ENCODE peak calls at places on chromosomes 6 and 20, in eight cellular contexts. H is tibial artery, D is T follicular helper cell, U is BJ, Z is cardiac fibroblast, V is activated T-cell treated with anti-CD3 and anti-CD28 coated beads for 24 hours, R is HT-29, Y is sciatic nerve. M is an unnamed sample.

GRCh38 chr6:46998436-46999017 is 43.6 kb downstream of the ADGRF1 start:
- DNase-seq in Y (no peak), R (no peak), Z (no peak), H (no peak), U (no peak), V (no peak), D (no peak), M (peak)

GRCh38 chr20:17197041-17197440 is 29.8 kb upstream of the PCSK2 start:
- DNase-seq in Z (no peak), V (no peak), D (no peak), U (no peak), Y (no peak), R (no peak), H (no peak), M (no peak)

GRCh38 chr6:165811512-165811911 is 148.5 kb upstream of the PDE10A start:
- DNase-seq in Y (no peak), U (no peak), Z (no peak), R (no peak), D (no peak), H (no peak), V (no peak), M (no peak)

GRCh38 chr6:158027590-158028285 is 46.1 kb downstream of the SYNJ2 start:
- DNase-seq in V (no peak), Z (no peak), H (peak), R (no peak), U (no peak), Y (no peak), D (no peak), M (no peak)

GRCh38 chr6:33206027-33206863 is 1.8 kb downstream of the HSD17B8 start:
- DNase-seq in R (no peak), U (no peak), H (no peak), Z (no peak), Y (no peak), D (no peak), V (no peak), M (no peak)

GRCh38 chr20:12270863-12271262 is 353.2 kb downstream of the BTBD3 start:
- DNase-seq in Z (no peak), V (no peak), D (no peak), R (no peak), Y (no peak), H (no peak), U (no peak), M (no peak)

GRCh38 chr6:151784441-151785214 is 22.9 kb upstream of the ESR1 start:
- DNase-seq in Z (no peak), D (no peak), H (no peak), U (no peak), R (no peak), Y (no peak), V (no peak), M (no peak)

GRCh38 chr6:125598422-125598821 is 151.0 kb upstream of the HEY2 start:
- DNase-seq in D (no peak), Z (peak), R (peak), U (no peak), Y (no peak), H (peak), V (no peak), M (peak)

GRCh38 chr20:44734938-44735337 is 10.7 kb upstream of the KCNK15 start:
- DNase-seq in Z (peak), R (peak), V (no peak), Y (no peak), U (no peak), D (no peak), H (no peak), M (peak)

GRCh38 chr6:28488916-28489365 is 26.7 kb downstream of the GPX6 start:
- DNase-seq in Z (peak), R (peak), V (peak), Y (no peak), U (no peak), H (no peak), D (no peak), M (peak)

GRCh38 chr20:11267131-11267761 is 593.4 kb upstream of the JAG1 start:
- DNase-seq in Z (peak), R (peak), H (peak), Y (no peak), D (no peak), U (peak), V (no peak), M (peak)

GRCh38 chr6:137588472-137588871 is 94.3 kb upstream of the OLIG3 start:
- DNase-seq in Y (no peak), H (no peak), V (no peak), R (peak), D (no peak), U (no peak), Z (no peak), M (no peak)

GRCh38 chr20:1494436-1494835 is 3.2 kb upstream of the SIRPB2 start:
- DNase-seq in Y (no peak), H (no peak), U (no peak), V (no peak), R (no peak), D (no peak), Z (no peak), M (no peak)

GRCh38 chr6:164532546-164533362 is 776.7 kb downstream of the C6orf118 start:
- DNase-seq in H (no peak), U (no peak), Z (no peak), Y (no peak), V (no peak), D (no peak), R (no peak), M (no peak)